ENCODE peak calls at places on chromosomes 13 and 19, in five cellular contexts. C is fibroblast of lung, L is HFF-Myc, Y is brain microvascular endothelial cell, F is tibial nerve. S is an unnamed sample.
A peak's percentile ranks its signal among the peaks of the same experiment; 100 is the strongest.

GRCh38 chr13:98349731-98350305 is 172.7 kb upstream of the RNF113B start:
- DNase-seq in C (no peak), L (no peak), Y (no peak), F (no peak), S (no peak)

GRCh38 chr19:33052352-33052972 is 12.2 kb downstream of the RHPN2 start:
- DNase-seq in C (peak; percentile 27), L (no peak), Y (no peak), F (peak; percentile 31), S (no peak)

GRCh38 chr19:11418518-11419506 is at the start of gene RGL3:
- DNase-seq in C (no peak), L (no peak), Y (no peak), F (no peak), S (no peak)

GRCh38 chr19:31592456-31592855 is 243.2 kb upstream of the TSHZ3 start:
- DNase-seq in C (no peak), L (no peak), Y (no peak), F (no peak), S (no peak)

GRCh38 chr19:38664503-38665211 is 17.2 kb downstream of the ACTN4 start:
- DNase-seq in C (no peak), L (no peak), Y (no peak), F (no peak), S (no peak)

GRCh38 chr19:29393915-29394460 is 131.8 kb upstream of the VSTM2B start:
- DNase-seq in C (no peak), L (no peak), Y (no peak), F (no peak), S (no peak)

GRCh38 chr13:48151766-48152165 is 56.9 kb upstream of the MED4 start:
- DNase-seq in C (peak; percentile 53), L (no peak), Y (no peak), F (no peak), S (no peak)

GRCh38 chr19:7787141-7787540 is 24.1 kb downstream of the CLEC4M start:
- DNase-seq in C (no peak), L (no peak), Y (no peak), F (peak; percentile 10), S (no peak)

GRCh38 chr19:43667524-43668405 is 2.2 kb downstream of the PLAUR start:
- DNase-seq in C (no peak), L (no peak), Y (no peak), F (no peak), S (no peak)

GRCh38 chr13:99572131-99572530 is 70.9 kb downstream of the TM9SF2 start:
- DNase-seq in C (peak; percentile 35), L (no peak), Y (no peak), F (no peak), S (no peak)

GRCh38 chr13:40922437-40923040 is 96.6 kb downstream of the ELF1 start:
- DNase-seq in C (no peak), L (no peak), Y (no peak), F (no peak), S (no peak)

GRCh38 chr13:98965325-98965724 is 12.5 kb downstream of the DOCK9 start:
- DNase-seq in C (no peak), L (no peak), Y (no peak), F (no peak), S (no peak)

GRCh38 chr13:35712907-35713685 is 236.6 kb upstream of the MAB21L1 start:
- DNase-seq in C (peak; percentile 54), L (peak; percentile 97), Y (peak; percentile 53), F (no peak), S (peak; percentile 43)

GRCh38 chr13:62014299-62014698 is 598.6 kb upstream of the PCDH20 start:
- DNase-seq in C (peak; percentile 2), L (no peak), Y (no peak), F (no peak), S (peak; percentile 52)

GRCh38 chr19:1223018-1223855 is 14.6 kb downstream of the CBARP start:
- DNase-seq in C (peak; percentile 37), L (no peak), Y (no peak), F (no peak), S (peak; percentile 37)

GRCh38 chr19:1119475-1120217 is 15.9 kb downstream of the GPX4 start:
- DNase-seq in C (no peak), L (no peak), Y (no peak), F (no peak), S (no peak)

GRCh38 chr19:58356236-58356970 is 3.1 kb upstream of the A1BG start:
- DNase-seq in C (no peak), L (no peak), Y (no peak), F (no peak), S (no peak)

GRCh38 chr13:61275740-61276139 is 139.9 kb downstream of the PCDH20 start:
- DNase-seq in C (no peak), L (no peak), Y (no peak), F (no peak), S (no peak)

GRCh38 chr13:27826379-27827353 is 34.4 kb downstream of the GSX1 start:
- DNase-seq in C (peak; percentile 74), L (peak; percentile 47), Y (peak; percentile 82), F (peak; percentile 77), S (peak; percentile 88)

GRCh38 chr13:86838411-86839120 is 832.6 kb upstream of the SLITRK5 start:
- DNase-seq in C (no peak), L (no peak), Y (no peak), F (no peak), S (no peak)

GRCh38 chr13:107450931-107451330 is 764.4 kb downstream of the LIG4 start:
- DNase-seq in C (peak; percentile 99), L (no peak), Y (peak; percentile 99), F (peak; percentile 7), S (peak; percentile 99)

GRCh38 chr13:73220966-73221720 is 162.3 kb downstream of the KLF5 start:
- DNase-seq in C (peak; percentile 34), L (no peak), Y (peak; percentile 24), F (no peak), S (no peak)

GRCh38 chr19:19523177-19523576 is 5.5 kb upstream of the YJEFN3 start:
- DNase-seq in C (no peak), L (no peak), Y (no peak), F (no peak), S (no peak)

GRCh38 chr13:46341112-46341711 is 45.8 kb downstream of the RUBCNL start:
- DNase-seq in C (peak; percentile 74), L (no peak), Y (peak; percentile 87), F (no peak), S (peak; percentile 90)

GRCh38 chr13:25806304-25806974 is 245.4 kb downstream of the SHISA2 start:
- DNase-seq in C (peak; percentile 73), L (no peak), Y (peak; percentile 9), F (no peak), S (peak; percentile 66)

GRCh38 chr13:113996912-113997745 is 23.3 kb upstream of the C13orf46 start:
- DNase-seq in C (no peak), L (no peak), Y (no peak), F (no peak), S (no peak)

GRCh38 chr13:28527629-28528028 is 32.7 kb upstream of the FLT1 start:
- DNase-seq in C (no peak), L (no peak), Y (no peak), F (no peak), S (no peak)

GRCh38 chr19:48490980-48491792 is 20.4 kb downstream of the LMTK3 start:
- DNase-seq in C (no peak), L (no peak), Y (no peak), F (no peak), S (no peak)

GRCh38 chr19:12840091-12841079 is 2.1 kb downstream of the MAST1 start:
- DNase-seq in C (peak; percentile 47), L (peak; percentile 40), Y (peak; percentile 84), F (no peak), S (peak; percentile 39)
- H3K4me3 ChIP-seq in C (no peak overlapping the region), L (peak overlapping the region; percentile 2), Y (peak overlapping the region; percentile 26), F (no peak overlapping the region), S (peak overlapping the region; percentile 15)

GRCh38 chr13:20558982-20559381 is 8.0 kb upstream of the IFT88 start:
- DNase-seq in C (no peak), L (no peak), Y (no peak), F (no peak), S (no peak)

GRCh38 chr13:20561731-20562130 is 5.2 kb upstream of the IFT88 start:
- DNase-seq in C (no peak), L (no peak), Y (no peak), F (no peak), S (no peak)

GRCh38 chr13:20565120-20565736 is 1.7 kb upstream of the IFT88 start:
- DNase-seq in C (no peak), L (no peak), Y (no peak), F (no peak), S (no peak)

DNA sequence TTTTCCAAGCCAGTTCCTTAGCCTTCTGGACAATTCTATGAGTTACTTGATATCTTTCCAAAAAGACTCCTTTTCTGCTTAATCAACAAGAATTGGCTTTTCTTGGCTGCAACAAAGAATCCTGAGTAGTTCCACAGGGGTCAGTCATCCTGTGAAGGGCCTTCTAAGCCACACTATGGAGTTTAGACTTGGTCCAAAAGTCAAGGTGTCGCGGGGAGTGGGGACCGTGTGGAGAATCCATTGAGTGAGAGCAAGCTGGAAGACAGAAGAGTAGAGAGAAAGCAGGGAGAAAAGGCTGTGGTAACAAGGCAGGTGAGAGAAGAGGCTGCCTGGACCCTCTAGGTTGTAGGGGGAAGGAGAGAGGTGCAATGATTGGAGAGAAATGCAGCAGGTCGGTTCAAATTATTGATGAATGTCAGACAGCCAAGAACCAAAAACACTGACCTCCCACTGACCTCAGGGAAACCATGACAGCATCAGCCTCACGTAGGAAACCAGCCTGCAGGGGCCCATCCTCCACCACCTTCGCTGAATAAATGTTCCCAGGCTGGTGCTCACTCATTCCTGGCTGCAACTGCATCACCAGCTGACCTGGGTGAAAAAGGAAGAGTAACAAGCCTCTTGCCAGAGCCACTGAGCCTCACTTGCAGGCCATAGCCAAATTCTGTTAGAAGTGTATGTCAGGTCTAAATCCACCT is 7.1 kb upstream of the IFT88 start:
- DNase-seq in C (no peak), L (no peak), Y (no peak), F (no peak), S (no peak)
- TF ChIP-seq CTCF in C (no peak), L (no peak), Y (no peak), F (no peak), S (no peak)

GRCh38 chr19:16295071-16295470 is 29.6 kb upstream of the KLF2 start:
- DNase-seq in C (peak; percentile 55), L (no peak), Y (no peak), F (no peak), S (no peak)

GRCh38 chr19:16290692-16291091 is 33.9 kb upstream of the KLF2 start:
- DNase-seq in C (no peak), L (no peak), Y (peak; percentile 33), F (no peak), S (no peak)

GRCh38 chr19:16289594-16289993 is 35.0 kb upstream of the KLF2 start:
- DNase-seq in C (no peak), L (no peak), Y (no peak), F (no peak), S (no peak)

GRCh38 chr19:16296713-16297112 is 27.9 kb upstream of the KLF2 start:
- DNase-seq in C (peak; percentile 26), L (no peak), Y (no peak), F (no peak), S (no peak)

GRCh38 chr19:16293133-16294085 is 31.2 kb upstream of the KLF2 start:
- DNase-seq in C (peak; percentile 96), L (no peak), Y (peak; percentile 96), F (peak; percentile 87), S (peak; percentile 85)
- H3K4me3 ChIP-seq in C (peak overlapping the region; percentile 32), L (peak overlapping the region; percentile 22), Y (peak overlapping the region; percentile 13), F (no peak overlapping the region), S (no peak overlapping the region)

DNA sequence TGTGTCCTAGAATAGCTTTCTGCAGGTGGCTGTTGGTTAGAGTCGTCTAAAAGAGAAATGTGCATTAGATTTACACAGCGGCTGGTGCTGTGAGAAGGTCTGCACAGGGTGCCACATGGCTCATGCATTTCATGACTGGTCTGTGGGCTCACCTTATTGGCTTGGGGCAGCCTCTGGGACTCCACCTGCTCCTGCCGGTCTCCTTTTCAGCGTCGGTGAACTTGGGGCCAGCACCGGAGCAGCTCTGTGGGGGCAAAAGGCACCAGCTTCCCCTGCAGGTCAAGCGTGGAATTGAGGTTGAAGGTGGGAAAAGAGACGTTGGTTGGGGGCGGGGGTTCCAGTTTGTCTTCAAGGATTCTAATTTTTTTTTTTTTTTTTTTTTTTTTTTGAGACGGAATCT is 3.1 kb upstream of the PNMA8C start:
- DNase-seq in C (no peak), L (no peak), Y (no peak), F (no peak), S (no peak)
- TF ChIP-seq CTCF in C (no peak), L (peak; percentile 17), Y (peak; percentile 40), F (no peak), S (peak; percentile 27)